ENCODE peak calls at places on chromosomes 13 and 19, in six cellular contexts. I is heart right ventricle; W is NT2/D1; C is upper lobe of right lung; S is CD8-positive, alpha-beta memory T cell; K is upper lobe of left lung. Q is an unnamed sample.

GRCh38 chr19:1592023-1592754 is 476 bp downstream of the MBD3 start:
- DNase-seq in I (peak; percentile 83), S (peak; percentile 86), K (peak; percentile 98), W (peak; percentile 84), C (peak; percentile 94), Q (peak; percentile 75)

GRCh38 chr19:32819415-32820400 is 49.9 kb downstream of the SLC7A9 start:
- DNase-seq in I (no peak), W (no peak), K (no peak), C (no peak), S (no peak), Q (no peak)

GRCh38 chr13:94065741-94066140 is 413.7 kb downstream of the DCT start:
- DNase-seq in I (no peak), K (no peak), S (no peak), C (no peak), W (no peak), Q (no peak)

GRCh38 chr13:29849731-29850212 is 645 bp downstream of the UBL3 start:
- DNase-seq in K (peak; percentile 92), W (no peak), S (no peak), C (peak; percentile 86), I (peak; percentile 62), Q (peak; percentile 9)

GRCh38 chr19:17538684-17539287 is 16.7 kb upstream of the COLGALT1 start:
- DNase-seq in C (no peak), S (no peak), K (no peak), W (no peak), I (no peak), Q (no peak)

GRCh38 chr13:51267581-51267980 is 45.4 kb downstream of the FAM124A start:
- DNase-seq in W (no peak), S (no peak), I (no peak), C (no peak), K (no peak), Q (no peak)

GRCh38 chr19:3481241-3482090 is 1.1 kb upstream of the SMIM24 start:
- DNase-seq in S (no peak), I (no peak), W (no peak), K (peak; percentile 54), C (no peak), Q (no peak)

GRCh38 chr19:33399745-33400681 is 26.5 kb downstream of the CEBPG start:
- DNase-seq in K (peak; percentile 77), I (no peak), C (peak; percentile 59), S (no peak), W (no peak), Q (no peak)

GRCh38 chr13:43223206-43223605 is 199.8 kb downstream of the DNAJC15 start:
- DNase-seq in S (no peak), C (no peak), K (no peak), I (no peak), W (no peak), Q (no peak)

GRCh38 chr13:63554157-63554556 is 2138.5 kb upstream of the PCDH20 start:
- DNase-seq in C (no peak), W (no peak), S (no peak), K (no peak), I (no peak), Q (no peak)

GRCh38 chr19:18419195-18419698 is at the start of gene SSBP4:
- DNase-seq in S (peak; percentile 75), I (peak; percentile 69), C (peak; percentile 86), W (no peak), K (peak; percentile 95), Q (peak; percentile 61)

GRCh38 chr13:26051231-26052135 is at the start of gene SHISA2:
- DNase-seq in I (no peak), K (peak; percentile 88), W (no peak), S (peak; percentile 29), C (peak; percentile 78), Q (no peak)

GRCh38 chr19:18098891-18099622 is 1.5 kb downstream of the MAST3 start:
- DNase-seq in I (no peak), S (peak; percentile 41), K (no peak), W (no peak), C (peak; percentile 71), Q (peak; percentile 9)

GRCh38 chr13:44876782-44877324 is 112.4 kb downstream of the NUFIP1 start:
- DNase-seq in K (peak; percentile 75), S (no peak), W (peak; percentile 50), I (no peak), C (no peak), Q (no peak)

GRCh38 chr19:17248011-17248776 is 2.5 kb upstream of the NR2F6 start:
- DNase-seq in I (no peak), C (no peak), K (peak; percentile 75), S (no peak), W (no peak), Q (no peak)

GRCh38 chr19:28705008-28705407 is 507.9 kb downstream of the UQCRFS1 start:
- DNase-seq in S (no peak), I (no peak), W (peak; percentile 20), C (no peak), K (no peak), Q (no peak)

GRCh38 chr13:19927117-19927734 is 31.3 kb upstream of the ZMYM2 start:
- DNase-seq in K (no peak), I (no peak), C (no peak), S (peak; percentile 17), W (no peak), Q (no peak)

GRCh38 chr13:34345601-34345939 is 527.6 kb downstream of the RFC3 start:
- DNase-seq in K (no peak), I (no peak), W (no peak), S (no peak), C (no peak), Q (no peak)

GRCh38 chr19:11963566-11964355 is 1.1 kb upstream of the ZNF763 start:
- DNase-seq in W (peak; percentile 71), S (peak; percentile 73), K (peak; percentile 83), I (peak; percentile 89), C (peak; percentile 88), Q (peak; percentile 62)

DNA sequence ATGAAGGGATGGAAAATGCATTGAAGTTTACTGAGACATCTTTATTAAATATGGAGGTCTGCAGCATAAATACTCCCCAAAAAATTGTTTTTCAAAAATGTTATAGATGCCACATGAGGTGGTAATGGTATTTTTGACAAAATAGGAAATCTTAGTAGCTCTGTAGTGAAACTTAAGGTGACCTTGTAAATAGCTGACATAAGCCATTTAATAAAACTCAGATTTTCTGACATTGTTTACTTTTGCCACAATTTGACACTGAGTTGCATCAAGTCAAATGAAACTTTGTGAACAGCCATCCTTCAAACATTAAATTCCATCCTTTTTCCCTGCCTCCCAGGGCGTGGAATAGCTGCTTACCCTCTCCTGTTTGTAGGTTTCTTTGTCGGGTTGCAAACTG is 953.1 kb downstream of the PCDH17 start:
- DNase-seq in S (no peak), I (no peak), K (no peak), C (no peak), W (no peak), Q (no peak)
- H3K36me3 ChIP-seq in S (no peaks in the 10 kb centered on the region), I (no peaks in the 10 kb centered on the region), K (no peaks in the 10 kb centered on the region), C (no peaks in the 10 kb centered on the region), W (no peaks in the 10 kb centered on the region), Q (no peaks in the 10 kb centered on the region)

GRCh38 chr19:37165635-37166034 is 6.9 kb downstream of the ZNF585A start:
- DNase-seq in K (no peak), I (no peak), W (no peak), S (no peak), C (no peak), Q (no peak)
- H3K9me3 ChIP-seq in K (peaks cover 41% of the 10 kb centered on the region), I (peaks cover 100% of the 10 kb centered on the region), W (no peaks in the 10 kb centered on the region), S (peaks cover 17% of the 10 kb centered on the region), C (peaks cover 45% of the 10 kb centered on the region), Q (peaks cover 14% of the 10 kb centered on the region)

DNA sequence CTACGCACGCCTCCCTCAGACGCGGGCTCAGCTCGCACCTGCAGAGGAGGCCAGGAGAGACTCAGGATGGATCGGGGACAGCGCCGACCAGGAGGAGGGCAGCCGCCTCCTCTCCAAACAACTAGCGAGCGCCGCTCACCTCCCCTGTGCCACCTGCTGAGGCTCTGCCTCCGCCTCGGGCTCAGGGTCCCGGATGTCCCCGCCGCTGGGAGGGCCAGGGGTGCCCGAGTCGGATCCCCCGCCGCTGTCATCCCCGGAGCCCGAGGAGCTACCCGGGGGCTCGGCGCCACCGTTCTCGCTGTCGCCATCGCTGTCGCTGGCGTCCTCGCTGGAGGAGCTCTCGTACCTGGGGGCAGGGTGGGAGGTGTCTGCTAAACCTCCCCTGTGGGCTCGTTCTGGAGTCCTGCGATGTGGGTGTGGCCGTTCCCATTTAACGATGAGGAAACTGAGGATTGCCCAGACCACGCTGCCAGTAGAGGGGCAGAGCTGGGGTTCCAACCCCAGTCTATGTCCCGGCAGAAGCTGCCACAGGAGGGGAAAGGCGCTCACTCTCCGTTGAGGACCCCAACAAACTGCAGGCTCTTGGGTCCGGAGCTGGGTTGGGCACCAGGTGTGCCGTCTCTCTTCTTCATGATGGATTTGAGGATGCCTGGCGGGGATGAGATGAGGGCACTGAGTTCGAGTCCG is 9.1 kb downstream of the KANK3 start:
- DNase-seq in C (no peak), K (peak; percentile 82), W (no peak), S (no peak), I (no peak), Q (no peak)
- H3K4me3 ChIP-seq in C (no peak overlapping the region), K (no peak overlapping the region), W (peak overlapping the region; percentile 54), S (no peak overlapping the region), I (peak overlapping the region; percentile 41), Q (no peak overlapping the region)

DNA sequence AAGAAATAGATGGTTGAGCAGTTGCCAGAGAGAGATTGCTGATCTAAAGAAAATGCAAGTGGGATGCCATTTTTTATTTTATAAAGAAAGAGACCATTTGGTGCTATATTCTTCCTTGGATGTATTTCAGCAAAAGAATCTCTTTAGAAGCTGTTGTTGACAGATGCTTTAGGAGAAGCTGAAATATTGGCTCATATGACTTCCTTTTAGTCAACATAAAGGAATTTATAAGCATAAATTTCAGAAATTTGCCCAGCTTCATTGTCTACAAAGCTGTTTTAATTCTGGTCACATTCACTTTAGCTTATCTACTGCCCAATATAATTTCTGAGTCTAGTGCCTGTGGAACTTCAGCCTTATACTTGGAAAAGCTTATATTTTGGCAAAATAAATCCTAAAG is 36.9 kb downstream of the POLR1D start:
- DNase-seq in K (no peak), S (no peak), W (no peak), C (no peak), I (no peak), Q (no peak)
- H3K36me3 ChIP-seq in K (no peaks in the 10 kb centered on the region), S (no peaks in the 10 kb centered on the region), W (peaks cover 5% of the 10 kb centered on the region), C (peaks cover 6% of the 10 kb centered on the region), I (no peaks in the 10 kb centered on the region), Q (peaks cover 4% of the 10 kb centered on the region)

GRCh38 chr19:379796-380195 is 29.2 kb downstream of the C2CD4C start:
- DNase-seq in K (no peak), W (no peak), C (no peak), I (no peak), S (no peak), Q (no peak)

GRCh38 chr19:376111-376470 is 31.5 kb upstream of the MIER2 start:
- DNase-seq in W (no peak), K (no peak), C (no peak), S (no peak), I (no peak), Q (no peak)

GRCh38 chr19:377801-378581 is 31.0 kb downstream of the C2CD4C start:
- DNase-seq in W (no peak), K (no peak), I (no peak), S (no peak), C (peak; percentile 53), Q (no peak)

GRCh38 chr19:375395-376110 is 31.0 kb upstream of the MIER2 start:
- DNase-seq in S (no peak), W (no peak), C (no peak), I (no peak), K (no peak), Q (no peak)

GRCh38 chr19:378706-379105 is 30.2 kb downstream of the C2CD4C start:
- DNase-seq in S (no peak), I (no peak), W (no peak), K (no peak), C (peak; percentile 35), Q (no peak)
- H3K9me3 ChIP-seq in S (no peaks in the 10 kb centered on the region), I (no peaks in the 10 kb centered on the region), W (no peaks in the 10 kb centered on the region), K (no peaks in the 10 kb centered on the region), C (no peaks in the 10 kb centered on the region), Q (no peaks in the 10 kb centered on the region)